ENCODE peak calls at places on chromosomes 12 and 14, in six cellular contexts. Z is AG04450, S is neuronal stem cell, A is GM06990, Y is HS-5, K is left ventricle myocardium inferior. O is an unnamed sample.

GRCh38 chr14:64789696-64790095 is 85.5 kb downstream of the PLEKHG3 start:
- DNase-seq in A (no peak), K (no peak), Z (no peak), Y (no peak), S (no peak), O (no peak)

GRCh38 chr12:16492820-16493797 is 112.9 kb downstream of the LMO3 start:
- DNase-seq in A (no peak), Z (no peak), S (no peak), K (no peak), Y (no peak), O (no peak)

GRCh38 chr12:49920241-49920914 is 16.7 kb upstream of the FAIM2 start:
- DNase-seq in S (no peak), A (no peak), Z (no peak), K (no peak), Y (no peak), O (no peak)

GRCh38 chr12:100554608-100555077 is 18.8 kb upstream of the GAS2L3 start:
- DNase-seq in Y (peak), Z (peak), K (no peak), A (no peak), S (peak), O (no peak)

GRCh38 chr12:109758406-109759075 is 44.9 kb downstream of the FAM222A start:
- DNase-seq in Y (no peak), K (peak), S (no peak), Z (no peak), A (no peak), O (no peak)

GRCh38 chr14:33642641-33643342 is 308.1 kb downstream of the EGLN3 start:
- DNase-seq in Y (no peak), A (no peak), S (peak), Z (no peak), K (no peak), O (no peak)

GRCh38 chr12:7101047-7101693 is 7.8 kb downstream of the C1RL start:
- DNase-seq in S (no peak), A (no peak), Z (no peak), K (no peak), Y (no peak), O (no peak)

GRCh38 chr12:52926596-52927241 is 21.8 kb upstream of the KRT8 start:
- DNase-seq in Y (no peak), A (no peak), S (no peak), Z (no peak), K (no peak), O (no peak)

GRCh38 chr12:120261951-120262851 is 3.3 kb downstream of the PXN start:
- DNase-seq in K (no peak), Y (peak), S (no peak), A (no peak), Z (no peak), O (no peak)

GRCh38 chr12:71671816-71672215 is 7.7 kb downstream of the THAP2 start:
- DNase-seq in Y (no peak), K (no peak), Z (no peak), S (no peak), A (no peak), O (no peak)

GRCh38 chr12:27615331-27615891 is 80.8 kb upstream of the REP15 start:
- DNase-seq in K (no peak), S (no peak), Y (no peak), Z (no peak), A (no peak), O (no peak)

GRCh38 chr12:94704452-94704871 is 54.1 kb upstream of the TMCC3 start:
- DNase-seq in Y (no peak), S (no peak), A (no peak), Z (peak), K (no peak), O (no peak)

GRCh38 chr12:54030889-54031860 is 1.7 kb upstream of the HOXC5 start:
- DNase-seq in Z (no peak), Y (no peak), A (no peak), S (no peak), K (no peak), O (no peak)

GRCh38 chr12:108341854-108342847 is 3.0 kb upstream of the CMKLR1 start:
- DNase-seq in K (no peak), S (no peak), Z (no peak), A (no peak), Y (no peak), O (no peak)

GRCh38 chr12:117189725-117190209 is 503 bp downstream of the FBXO21 start:
- DNase-seq in A (peak), Y (no peak), S (peak), Z (no peak), K (no peak), O (no peak)

GRCh38 chr12:77847060-77847541 is 16.4 kb downstream of the NAV3 start:
- DNase-seq in Y (no peak), Z (no peak), S (no peak), K (no peak), A (peak), O (no peak)

GRCh38 chr14:23009483-23009938 is 432 bp downstream of the C14orf93 start:
- DNase-seq in A (no peak), Z (no peak), S (no peak), K (no peak), Y (no peak), O (no peak)

GRCh38 chr12:90253674-90254181 is 545.1 kb upstream of the ATP2B1 start:
- DNase-seq in K (peak), S (no peak), A (peak), Z (peak), Y (peak), O (peak)

GRCh38 chr14:86055512-86055911 is 525.6 kb downstream of the FLRT2 start:
- DNase-seq in K (no peak), S (no peak), A (no peak), Y (no peak), Z (no peak), O (no peak)

GRCh38 chr14:34436118-34436905 is 25.7 kb downstream of the SPTSSA start:
- DNase-seq in Y (peak), A (no peak), K (no peak), Z (peak), S (no peak), O (no peak)

GRCh38 chr14:66087231-66087630 is 398.9 kb upstream of the CCDC196 start:
- DNase-seq in S (no peak), K (no peak), Z (no peak), Y (no peak), A (no peak), O (no peak)

GRCh38 chr14:33570717-33571058 is 380.2 kb downstream of the EGLN3 start:
- DNase-seq in Y (no peak), Z (no peak), A (no peak), K (no peak), S (no peak), O (no peak)

GRCh38 chr12:89936631-89937030 is 228.0 kb upstream of the ATP2B1 start:
- DNase-seq in K (no peak), A (no peak), S (no peak), Y (no peak), Z (no peak), O (no peak)

GRCh38 chr14:103607039-103607668 is 21.9 kb upstream of the KLC1 start:
- DNase-seq in S (no peak), Y (peak), Z (peak), A (peak), K (peak), O (no peak)

GRCh38 chr12:47868552-47869031 is 36.2 kb downstream of the VDR start:
- DNase-seq in S (no peak), A (peak), Y (no peak), Z (no peak), K (no peak), O (no peak)

GRCh38 chr12:8099235-8099634 is 17.2 kb downstream of the NECAP1 start:
- DNase-seq in Y (no peak), S (no peak), Z (no peak), A (no peak), K (no peak), O (no peak)

GRCh38 chr12:64806593-64806992 is 17.9 kb upstream of the TBC1D30 start:
- DNase-seq in K (no peak), Z (peak), A (no peak), S (no peak), Y (no peak), O (no peak)

GRCh38 chr12:647713-648085 is 15.5 kb downstream of the NINJ2 start:
- DNase-seq in Y (no peak), S (no peak), K (no peak), Z (no peak), A (no peak), O (no peak)

GRCh38 chr14:70595443-70596185 is 4.8 kb downstream of the MED6 start:
- DNase-seq in Y (no peak), A (no peak), K (no peak), Z (no peak), S (no peak), O (no peak)

O was measured in epithelial cell of proximal tubule.